ENCODE peak calls at places on chromosomes 11 and 22, in six cellular contexts. T is breast epithelium, A is GM12878, P is HCT116, J is HL-60, H is transverse colon. R is an unnamed sample.

GRCh38 chr11:103656382-103656781 is 380.1 kb upstream of the DDI1 start:
- DNase-seq in T (no peak), A (no peak), P (no peak), J (no peak), H (no peak), R (no peak)

GRCh38 chr22:23289851-23290724 is 109.8 kb downstream of the BCR start:
- DNase-seq in T (no peak), A (no peak), P (no peak), J (peak), H (peak), R (peak)

GRCh38 chr11:58958500-58958899 is 19.2 kb downstream of the GLYATL1 start:
- DNase-seq in T (no peak), A (peak), P (peak), J (peak), H (peak), R (peak)

GRCh38 chr22:17891427-17892167 is 117.3 kb upstream of the BID start:
- DNase-seq in T (no peak), A (no peak), P (no peak), J (no peak), H (peak), R (no peak)

GRCh38 chr11:83088965-83089364 is 17.3 kb upstream of the RAB30 start:
- DNase-seq in T (no peak), A (no peak), P (no peak), J (no peak), H (no peak), R (no peak)

GRCh38 chr11:122215244-122215992 is 99.4 kb upstream of the BLID start:
- DNase-seq in T (peak), A (no peak), P (peak), J (peak), H (peak), R (peak)

GRCh38 chr11:72609045-72609444 is 65.2 kb downstream of the PDE2A start:
- DNase-seq in T (no peak), A (no peak), P (no peak), J (no peak), H (no peak), R (no peak)

GRCh38 chr11:134497586-134497985 is 85.5 kb upstream of the B3GAT1 start:
- DNase-seq in T (peak), A (no peak), P (no peak), J (no peak), H (peak), R (no peak)

GRCh38 chr22:22161924-22162851 is 82.4 kb upstream of the VPREB1 start:
- DNase-seq in T (no peak), A (peak), P (no peak), J (no peak), H (peak), R (peak)

GRCh38 chr22:49934144-49934890 is 15.9 kb downstream of the CRELD2 start:
- DNase-seq in T (peak), A (no peak), P (no peak), J (no peak), H (peak), R (no peak)

GRCh38 chr22:23218053-23218866 is 38.0 kb downstream of the BCR start:
- DNase-seq in T (no peak), A (no peak), P (no peak), J (no peak), H (no peak), R (no peak)

GRCh38 chr22:41856484-41856883 is 23.6 kb downstream of the SREBF2 start:
- DNase-seq in T (no peak), A (no peak), P (no peak), J (no peak), H (peak), R (no peak)

GRCh38 chr11:65788801-65789200 is 1.9 kb downstream of the OVOL1 start:
- DNase-seq in T (no peak), A (no peak), P (no peak), J (no peak), H (no peak), R (no peak)

GRCh38 chr11:121687961-121688566 is 235.3 kb upstream of the SORL1-AS1 start:
- DNase-seq in T (no peak), A (no peak), P (no peak), J (no peak), H (no peak), R (no peak)

GRCh38 chr11:58770627-58771457 is 39.1 kb upstream of the GLYAT start:
- DNase-seq in T (no peak), A (no peak), P (peak), J (no peak), H (no peak), R (no peak)

GRCh38 chr11:3357302-3357701 is 21.6 kb downstream of the ZNF195 start:
- DNase-seq in T (no peak), A (no peak), P (no peak), J (no peak), H (no peak), R (no peak)
- TF ChIP-seq POLR2AphosphoS5 in T (no peak), A (no peak), P (no peak), J (no peak), H (no peak), R (no peak)

GRCh38 chr22:20956258-20957117 is 10.6 kb upstream of the AIFM3 start:
- DNase-seq in T (no peak), A (no peak), P (peak), J (peak), H (peak), R (no peak)

GRCh38 chr22:20955548-20955947 is 11.5 kb upstream of the AIFM3 start:
- DNase-seq in T (no peak), A (no peak), P (peak), J (no peak), H (no peak), R (no peak)

GRCh38 chr22:20957118-20957690 is 9.9 kb upstream of the AIFM3 start:
- DNase-seq in T (no peak), A (no peak), P (no peak), J (peak), H (peak), R (no peak)

GRCh38 chr22:20959578-20960461 is 7.2 kb upstream of the AIFM3 start:
- DNase-seq in T (no peak), A (no peak), P (no peak), J (no peak), H (no peak), R (no peak)

GRCh38 chr22:20957691-20958440 is 9.2 kb upstream of the AIFM3 start:
- DNase-seq in T (no peak), A (no peak), P (no peak), J (peak), H (peak), R (no peak)
- TF ChIP-seq POLR2AphosphoS5 in T (no peak), A (no peak), P (peak), J (no peak), H (peak), R (no peak)

GRCh38 chr11:76602431-76602861 is 68.1 kb downstream of the LRRC32 start:
- DNase-seq in T (peak), A (no peak), P (no peak), J (no peak), H (peak), R (no peak)
- TF ChIP-seq POLR2AphosphoS5 in T (no peak), A (no peak), P (no peak), J (no peak), H (no peak), R (no peak)

DNA sequence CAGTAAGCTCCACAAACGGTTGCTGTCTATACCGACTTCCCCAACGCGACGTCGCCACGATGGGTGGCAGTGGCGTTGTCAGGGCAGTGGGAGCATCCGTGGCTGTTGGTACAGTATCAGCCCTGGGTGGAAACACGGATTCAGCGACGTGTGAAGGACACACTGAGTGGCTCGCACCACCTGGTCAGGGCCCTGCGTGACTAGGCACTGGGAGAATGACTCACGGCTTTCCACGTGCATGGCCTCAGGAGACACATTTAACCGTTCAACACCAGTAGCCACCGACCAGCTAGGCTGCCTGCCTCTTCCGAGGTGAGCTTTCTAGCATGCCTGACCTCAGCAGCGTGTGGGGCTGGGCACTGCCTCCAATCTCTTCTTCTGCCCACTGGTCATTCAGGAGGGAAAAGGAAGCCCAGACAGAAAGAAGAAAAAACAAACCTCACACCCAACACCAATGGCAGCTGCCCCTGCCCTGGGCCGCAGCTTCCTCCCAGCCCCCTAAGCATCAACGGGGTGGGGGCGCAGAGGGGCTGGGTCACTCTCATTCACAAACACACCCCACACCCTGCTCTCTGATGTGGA is 59.0 kb downstream of the MYH9 start:
- DNase-seq in T (peak), A (peak), P (no peak), J (peak), H (peak), R (no peak)
- TF ChIP-seq POLR2AphosphoS5 in T (peak), A (peak), P (no peak), J (no peak), H (peak), R (no peak)

DNA sequence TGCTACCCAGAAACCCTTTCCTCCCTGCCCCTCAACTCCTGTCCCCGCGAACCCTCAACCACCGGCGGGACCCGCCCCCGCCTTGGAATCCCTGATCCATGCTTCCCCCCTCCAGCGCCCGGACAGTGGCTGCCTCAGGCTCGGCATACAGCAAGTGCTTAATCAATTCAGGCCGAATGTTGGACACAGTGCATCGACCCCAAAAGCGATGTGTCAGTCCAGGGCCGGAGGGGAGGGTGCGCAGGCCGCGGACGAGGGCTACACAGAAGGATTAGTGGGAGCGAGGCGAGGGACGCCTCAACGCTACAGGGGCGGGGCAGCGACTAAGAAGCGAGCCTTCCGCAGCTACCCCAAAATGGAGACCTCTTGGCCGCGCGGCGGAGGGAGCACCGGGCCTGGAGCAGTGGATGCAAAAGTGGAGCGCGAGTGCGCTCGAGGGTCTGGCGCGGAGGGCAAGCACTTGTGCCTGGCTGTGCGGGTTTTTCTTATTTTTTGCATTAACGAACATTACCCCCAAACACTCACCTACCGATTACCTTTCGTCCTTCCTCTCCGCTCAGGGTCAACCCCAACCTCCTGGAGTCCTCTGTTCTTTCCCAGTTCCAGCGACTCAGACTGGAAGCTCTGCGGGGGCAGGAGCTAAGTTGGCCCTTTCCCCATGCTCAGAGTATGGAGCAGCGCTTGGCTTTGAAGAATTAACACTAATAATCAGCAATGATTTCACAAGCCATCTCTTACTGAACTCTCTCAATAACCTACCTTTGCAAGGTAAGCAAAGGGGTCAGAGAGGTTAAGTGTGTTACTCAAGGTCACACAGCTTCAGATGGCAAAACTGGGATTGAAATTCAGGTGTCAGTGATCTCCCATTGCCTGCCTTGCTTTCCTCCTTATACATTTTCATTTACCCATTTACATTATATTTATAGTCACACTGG is 30.1 kb upstream of the WNT11 start:
- DNase-seq in T (no peak), A (no peak), P (peak), J (no peak), H (peak), R (peak)
- TF ChIP-seq POLR2AphosphoS5 in T (no peak), A (no peak), P (no peak), J (no peak), H (no peak), R (no peak)

DNA sequence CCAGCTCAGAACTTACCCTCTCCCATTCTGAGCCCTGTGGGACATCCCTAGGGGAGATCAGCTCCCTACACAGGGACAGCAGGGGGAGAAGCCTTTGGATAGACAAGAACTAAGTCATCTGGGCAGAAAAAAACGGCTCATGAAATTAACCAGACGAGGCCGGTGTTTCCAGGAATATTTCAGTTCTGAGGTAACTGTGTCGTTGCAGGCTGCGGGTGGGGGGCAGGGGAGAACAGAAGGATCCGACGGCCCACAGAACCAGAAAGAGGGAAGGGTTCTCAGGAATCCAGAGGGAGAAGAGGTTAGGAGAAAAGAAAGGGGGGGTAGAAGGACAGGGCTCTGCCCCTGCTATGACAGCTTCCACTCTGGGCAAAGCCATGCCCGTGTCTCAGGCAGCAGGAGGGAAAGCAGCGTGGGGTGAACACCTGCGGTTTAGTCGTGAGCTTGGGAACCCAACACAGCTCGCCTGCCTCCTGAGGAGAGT is 3.6 kb downstream of the CLCF1 start:
- DNase-seq in T (no peak), A (no peak), P (no peak), J (no peak), H (no peak), R (no peak)
- TF ChIP-seq POLR2AphosphoS5 in T (no peak), A (no peak), P (no peak), J (no peak), H (peak), R (no peak)

GRCh38 chr22:32623943-32624342 is 149.3 kb downstream of the FBXO7 start:
- DNase-seq in T (peak), A (no peak), P (no peak), J (no peak), H (peak), R (no peak)
- TF ChIP-seq POLR2AphosphoS5 in T (peak), A (no peak), P (no peak), J (no peak), H (peak), R (no peak)

GRCh38 chr11:69599502-69599901 is 41.5 kb upstream of the CCND1 start:
- DNase-seq in T (no peak), A (no peak), P (no peak), J (no peak), H (no peak), R (no peak)
- TF ChIP-seq POLR2AphosphoS5 in T (no peak), A (no peak), P (no peak), J (no peak), H (no peak), R (no peak)

R was measured in GM12891.